ENCODE peak calls at places on chromosomes 2 and 18, in seven cellular contexts. N is HS-5; T is colonic mucosa; O is activated T-cell treated with anti-CD3 and anti-CD28 coated beads for 1 hour; Q is T-helper 2 cell; M is NCI-H2107; P is activated gamma-delta T cell treated with anti-CD3 and anti-CD28 coated beads, Interleukin-2, amount 50 U/mL, for 16 hours. Z is an unnamed sample.

GRCh38 chr2:148926291-148926961 is 51.4 kb downstream of the KIF5C start:
- DNase-seq in N (no peak), T (peak), O (peak), Q (no peak), M (no peak), P (peak), Z (peak)

GRCh38 chr2:33603416-33603815 is 4.3 kb upstream of the FAM98A start:
- DNase-seq in N (no peak), T (no peak), O (no peak), Q (no peak), M (no peak), P (no peak), Z (no peak)

GRCh38 chr2:241007111-241007510 is 8.7 kb downstream of the SNED1 start:
- DNase-seq in N (no peak), T (no peak), O (no peak), Q (no peak), M (no peak), P (no peak), Z (no peak)

GRCh38 chr2:86185517-86186212 is 9.6 kb downstream of the IMMT start:
- DNase-seq in N (no peak), T (no peak), O (no peak), Q (no peak), M (no peak), P (no peak), Z (no peak)

GRCh38 chr2:43312751-43313641 is 86.6 kb upstream of the ZFP36L2 start:
- DNase-seq in N (no peak), T (no peak), O (no peak), Q (no peak), M (no peak), P (no peak), Z (no peak)

GRCh38 chr2:203809084-203809521 is 58.5 kb upstream of the CTLA4 start:
- DNase-seq in N (peak), T (no peak), O (no peak), Q (no peak), M (no peak), P (no peak), Z (no peak)

GRCh38 chr18:29430416-29430815 is 1253.5 kb upstream of the CDH2 start:
- DNase-seq in N (no peak), T (no peak), O (no peak), Q (no peak), M (no peak), P (no peak), Z (no peak)

GRCh38 chr2:3584076-3584475 is 9.0 kb downstream of the RPS7 start:
- DNase-seq in N (no peak), T (no peak), O (no peak), Q (no peak), M (no peak), P (no peak), Z (no peak)